ENCODE peak calls at places on chromosome 1, in five cellular contexts. One of them, this sample, is unnamed.
A peak's percentile ranks its signal among the peaks of the same experiment; 100 is the strongest.

GRCh38 chr1:78650114-78650513 is 483 bp downstream of the IFI44 start:
- DNase-seq in astrocyte: peak; percentile 12
- DNase-seq in choroid plexus epithelial cell: peak; percentile 24
- DNase-seq in IMR-90: no peak
- DNase-seq in fibroblast of mammary gland: peak; percentile 24
- DNase-seq in this sample: no peak

GRCh38 chr1:19643113-19643512 is 998 bp upstream of the NBL1 start:
- DNase-seq in astrocyte: no peak
- DNase-seq in choroid plexus epithelial cell: peak; percentile 58
- DNase-seq in IMR-90: no peak
- DNase-seq in fibroblast of mammary gland: peak; percentile 47
- DNase-seq in this sample: no peak

GRCh38 chr1:32150847-32151246 is 28.6 kb upstream of the TXLNA start:
- DNase-seq in choroid plexus epithelial cell: no peak
- DNase-seq in astrocyte: peak; percentile 3
- DNase-seq in IMR-90: peak; percentile 15
- DNase-seq in fibroblast of mammary gland: peak; percentile 51
- DNase-seq in this sample: no peak

GRCh38 chr1:152367436-152367835 is 7.6 kb upstream of the FLG2 start:
- DNase-seq in fibroblast of mammary gland: no peak
- DNase-seq in choroid plexus epithelial cell: no peak
- DNase-seq in IMR-90: no peak
- DNase-seq in astrocyte: no peak
- DNase-seq in this sample: no peak

GRCh38 chr1:203402609-203403337 is 51.9 kb upstream of the FMOD start:
- DNase-seq in IMR-90: peak; percentile 98
- DNase-seq in fibroblast of mammary gland: peak; percentile 96
- DNase-seq in astrocyte: peak; percentile 87
- DNase-seq in choroid plexus epithelial cell: peak; percentile 89
- DNase-seq in this sample: no peak

GRCh38 chr1:116690809-116691323 is 23.3 kb upstream of the IGSF3 start:
- DNase-seq in astrocyte: no peak
- DNase-seq in IMR-90: no peak
- DNase-seq in choroid plexus epithelial cell: peak; percentile 34
- DNase-seq in fibroblast of mammary gland: no peak
- DNase-seq in this sample: no peak

GRCh38 chr1:6419803-6420593 is at the start of gene HES2:
- DNase-seq in choroid plexus epithelial cell: no peak
- DNase-seq in astrocyte: no peak
- DNase-seq in fibroblast of mammary gland: no peak
- DNase-seq in IMR-90: no peak
- DNase-seq in this sample: peak; percentile 66

GRCh38 chr1:247961796-247962195 is 3.2 kb upstream of the OR2AK2 start:
- DNase-seq in astrocyte: no peak
- DNase-seq in fibroblast of mammary gland: no peak
- DNase-seq in choroid plexus epithelial cell: no peak
- DNase-seq in IMR-90: no peak
- DNase-seq in this sample: no peak

GRCh38 chr1:90045853-90046563 is 51.1 kb downstream of the ZNF326 start:
- DNase-seq in fibroblast of mammary gland: peak; percentile 16
- DNase-seq in astrocyte: no peak
- DNase-seq in IMR-90: peak; percentile 21
- DNase-seq in choroid plexus epithelial cell: peak; percentile 53
- DNase-seq in this sample: peak; percentile 20

GRCh38 chr1:234598974-234599616 is 10.9 kb downstream of the IRF2BP2 start:
- DNase-seq in fibroblast of mammary gland: peak; percentile 40
- DNase-seq in IMR-90: no peak
- DNase-seq in astrocyte: no peak
- DNase-seq in choroid plexus epithelial cell: peak; percentile 47
- DNase-seq in this sample: no peak

GRCh38 chr1:218473527-218473926 is 128.4 kb downstream of the TGFB2 start:
- DNase-seq in choroid plexus epithelial cell: peak; percentile 90
- DNase-seq in astrocyte: peak; percentile 77
- DNase-seq in IMR-90: peak; percentile 73
- DNase-seq in fibroblast of mammary gland: peak; percentile 68
- DNase-seq in this sample: no peak

GRCh38 chr1:33307494-33307864 is 13.4 kb downstream of the A3GALT2 start:
- DNase-seq in fibroblast of mammary gland: no peak
- DNase-seq in choroid plexus epithelial cell: no peak
- DNase-seq in astrocyte: no peak
- DNase-seq in IMR-90: no peak
- DNase-seq in this sample: no peak

GRCh38 chr1:32871364-32872188 is 864 bp upstream of the FNDC5 start:
- DNase-seq in IMR-90: no peak
- DNase-seq in choroid plexus epithelial cell: peak; percentile 17
- DNase-seq in astrocyte: no peak
- DNase-seq in fibroblast of mammary gland: peak; percentile 10
- DNase-seq in this sample: no peak

GRCh38 chr1:111739222-111739983 is at the start of gene INKA2:
- DNase-seq in choroid plexus epithelial cell: peak; percentile 83
- DNase-seq in astrocyte: peak; percentile 69
- DNase-seq in IMR-90: peak; percentile 83
- DNase-seq in fibroblast of mammary gland: peak; percentile 73
- DNase-seq in this sample: peak; percentile 96
- TF ChIP-seq CTCF in choroid plexus epithelial cell: peak; percentile 4
- TF ChIP-seq CTCF in astrocyte: no peak
- TF ChIP-seq CTCF in IMR-90: no peak
- TF ChIP-seq CTCF in fibroblast of mammary gland: no peak
- TF ChIP-seq CTCF in this sample: no peak

GRCh38 chr1:58762806-58763205 is 21.0 kb downstream of the JUN start:
- DNase-seq in fibroblast of mammary gland: peak; percentile 75
- DNase-seq in IMR-90: peak; percentile 63
- DNase-seq in astrocyte: peak; percentile 88
- DNase-seq in choroid plexus epithelial cell: peak; percentile 71
- DNase-seq in this sample: no peak
- TF ChIP-seq CTCF in fibroblast of mammary gland: no peak
- TF ChIP-seq CTCF in IMR-90: no peak
- TF ChIP-seq CTCF in astrocyte: no peak
- TF ChIP-seq CTCF in choroid plexus epithelial cell: no peak
- TF ChIP-seq CTCF in this sample: no peak

DNA sequence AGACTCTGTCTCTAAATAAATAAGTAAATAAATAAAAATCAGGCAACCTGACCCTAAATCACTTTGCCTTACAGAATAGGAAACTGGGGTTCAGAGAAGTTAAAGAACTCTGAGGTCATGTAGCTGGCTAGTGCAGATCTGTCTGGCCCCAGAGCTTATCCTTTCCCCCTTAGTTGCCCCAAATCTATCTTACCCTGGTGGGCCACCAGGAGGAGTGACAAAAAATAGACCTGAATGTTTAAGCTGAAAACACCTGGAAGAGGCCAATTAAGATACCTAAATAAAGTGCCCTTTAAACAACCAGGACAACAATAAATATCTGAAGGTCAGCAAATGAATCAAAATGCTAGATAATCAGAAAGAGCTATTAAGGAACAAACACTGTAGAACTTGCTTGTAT is 59.7 kb downstream of the TEX35 start:
- DNase-seq in astrocyte: no peak
- DNase-seq in fibroblast of mammary gland: no peak
- DNase-seq in choroid plexus epithelial cell: no peak
- DNase-seq in IMR-90: no peak
- DNase-seq in this sample: no peak
- TF ChIP-seq CTCF in astrocyte: no peak
- TF ChIP-seq CTCF in fibroblast of mammary gland: no peak
- TF ChIP-seq CTCF in choroid plexus epithelial cell: no peak
- TF ChIP-seq CTCF in IMR-90: no peak
- TF ChIP-seq CTCF in this sample: no peak

GRCh38 chr1:40630488-40631223 is 34.8 kb downstream of the RIMS3 start:
- DNase-seq in fibroblast of mammary gland: peak; percentile 27
- DNase-seq in astrocyte: no peak
- DNase-seq in IMR-90: peak; percentile 19
- DNase-seq in choroid plexus epithelial cell: peak; percentile 67
- DNase-seq in this sample: no peak
- TF ChIP-seq CTCF in fibroblast of mammary gland: peak; percentile 50
- TF ChIP-seq CTCF in astrocyte: peak; percentile 28
- TF ChIP-seq CTCF in IMR-90: peak; percentile 47
- TF ChIP-seq CTCF in choroid plexus epithelial cell: peak; percentile 81
- TF ChIP-seq CTCF in this sample: peak; percentile 18

GRCh38 chr1:94237291-94238226 is at the start of gene ARHGAP29:
- DNase-seq in astrocyte: peak; percentile 39
- DNase-seq in choroid plexus epithelial cell: peak; percentile 77
- DNase-seq in fibroblast of mammary gland: peak; percentile 58
- DNase-seq in IMR-90: peak; percentile 50
- DNase-seq in this sample: peak; percentile 85
- TF ChIP-seq CTCF in astrocyte: no peak
- TF ChIP-seq CTCF in choroid plexus epithelial cell: peak; percentile 20
- TF ChIP-seq CTCF in fibroblast of mammary gland: no peak
- TF ChIP-seq CTCF in IMR-90: no peak
- TF ChIP-seq CTCF in this sample: no peak

GRCh38 chr1:183473286-183473536 is 912 bp downstream of the SMG7 start:
- DNase-seq in IMR-90: no peak
- DNase-seq in choroid plexus epithelial cell: no peak
- DNase-seq in astrocyte: peak; percentile 11
- DNase-seq in fibroblast of mammary gland: peak; percentile 4
- DNase-seq in this sample: no peak

GRCh38 chr1:183472488-183473285 is at the start of gene SMG7:
- DNase-seq in choroid plexus epithelial cell: peak; percentile 34
- DNase-seq in astrocyte: peak; percentile 20
- DNase-seq in IMR-90: peak; percentile 12
- DNase-seq in fibroblast of mammary gland: peak; percentile 7
- DNase-seq in this sample: peak; percentile 31

GRCh38 chr1:183471748-183472487 is 381 bp upstream of the SMG7 start:
- DNase-seq in astrocyte: peak; percentile 98
- DNase-seq in choroid plexus epithelial cell: peak; percentile 99
- DNase-seq in IMR-90: peak; percentile 98
- DNase-seq in fibroblast of mammary gland: peak; percentile 97
- DNase-seq in this sample: peak; percentile 93

GRCh38 chr1:183470147-183470960 is 1.9 kb upstream of the SMG7 start:
- DNase-seq in astrocyte: peak; percentile 32
- DNase-seq in IMR-90: peak; percentile 47
- DNase-seq in fibroblast of mammary gland: peak; percentile 61
- DNase-seq in choroid plexus epithelial cell: peak; percentile 63
- DNase-seq in this sample: peak; percentile 74

GRCh38 chr1:183470961-183471747 is 1.1 kb upstream of the SMG7 start:
- DNase-seq in choroid plexus epithelial cell: peak; percentile 80
- DNase-seq in IMR-90: peak; percentile 67
- DNase-seq in astrocyte: peak; percentile 71
- DNase-seq in fibroblast of mammary gland: peak; percentile 75
- DNase-seq in this sample: peak; percentile 56
- TF ChIP-seq CTCF in choroid plexus epithelial cell: peak; percentile 19
- TF ChIP-seq CTCF in IMR-90: peak; percentile 12
- TF ChIP-seq CTCF in astrocyte: no peak
- TF ChIP-seq CTCF in fibroblast of mammary gland: no peak
- TF ChIP-seq CTCF in this sample: no peak